ENCODE peak calls at places on chromosomes 1 and 21, in five cellular contexts. A is tibial nerve, S is A549, Z is sigmoid colon, N is stomach. Q is an unnamed sample.

GRCh38 chr1:218813247-218813646 is 360.4 kb upstream of the LYPLAL1 start:
- DNase-seq in Z (no peak), N (no peak), S (no peak), A (no peak), Q (no peak)

GRCh38 chr21:36783612-36784383 is 84.9 kb downstream of the SIM2 start:
- DNase-seq in A (no peak), Z (no peak), N (no peak), S (peak; percentile 42), Q (no peak)

GRCh38 chr1:83889707-83890106 is 109.2 kb downstream of the TTLL7 start:
- DNase-seq in A (no peak), S (no peak), Z (no peak), N (no peak), Q (no peak)

GRCh38 chr1:213988639-213989070 is 882 bp downstream of the PROX1 start:
- DNase-seq in N (no peak), Z (no peak), S (no peak), A (no peak), Q (no peak)

GRCh38 chr21:33866851-33867250 is 48.8 kb downstream of the ATP5PO start:
- DNase-seq in S (no peak), A (no peak), Z (no peak), N (no peak), Q (no peak)

GRCh38 chr1:248906741-248907661 is 966 bp downstream of the PGBD2 start:
- DNase-seq in Z (no peak), A (no peak), N (no peak), S (no peak), Q (no peak)

GRCh38 chr1:208048904-208049303 is 138.0 kb upstream of the CD34 start:
- DNase-seq in S (no peak), A (no peak), Z (no peak), N (no peak), Q (no peak)

GRCh38 chr1:7265771-7266371 is 480.6 kb downstream of the CAMTA1 start:
- DNase-seq in S (peak; percentile 96), Z (no peak), A (no peak), N (peak; percentile 95), Q (peak; percentile 47)

GRCh38 chr1:12528021-12528852 is 89.8 kb downstream of the DHRS3 start:
- DNase-seq in A (peak; percentile 82), N (peak; percentile 99), S (peak; percentile 95), Z (peak; percentile 83), Q (no peak)

GRCh38 chr1:81920245-81920740 is 119.6 kb downstream of the ADGRL2 start:
- DNase-seq in Z (no peak), N (no peak), S (no peak), A (no peak), Q (no peak)

GRCh38 chr1:209839875-209840491 is 12.2 kb downstream of the UTP25 start:
- DNase-seq in N (no peak), A (no peak), Z (no peak), S (peak; percentile 77), Q (peak; percentile 62)

GRCh38 chr1:16122916-16123315 is 33.0 kb downstream of the EPHA2 start:
- DNase-seq in Z (peak; percentile 45), S (no peak), A (peak; percentile 36), N (no peak), Q (no peak)

GRCh38 chr1:208189183-208189582 is 55.0 kb downstream of the PLXNA2 start:
- DNase-seq in A (no peak), N (no peak), Z (no peak), S (no peak), Q (no peak)

GRCh38 chr1:230084408-230085177 is 17.6 kb downstream of the GALNT2 start:
- DNase-seq in Z (no peak), N (peak; percentile 34), A (peak; percentile 62), S (peak; percentile 90), Q (no peak)

GRCh38 chr1:107477233-107477632 is 336.4 kb downstream of the NTNG1 start:
- DNase-seq in N (no peak), S (peak; percentile 11), A (no peak), Z (no peak), Q (no peak)

GRCh38 chr1:115062542-115063004 is 26.7 kb downstream of the TSPAN2 start:
- DNase-seq in N (peak; percentile 64), A (no peak), Z (no peak), S (no peak), Q (no peak)

GRCh38 chr1:58829861-58830260 is 46.0 kb upstream of the JUN start:
- DNase-seq in A (no peak), S (no peak), N (no peak), Z (no peak), Q (no peak)

GRCh38 chr1:223831755-223832636 is 13.8 kb downstream of the TP53BP2 start:
- DNase-seq in A (no peak), S (peak; percentile 40), Z (no peak), N (no peak), Q (no peak)
- TF ChIP-seq CTCF in A (no peak), S (no peak), Z (no peak), N (no peak), Q (no peak)

GRCh38 chr1:91014475-91014874 is 7.4 kb downstream of the ZNF644 start:
- DNase-seq in N (no peak), S (no peak), Z (no peak), A (no peak), Q (no peak)
- TF ChIP-seq EP300 in N (no peak), S (no peak), Z (no peak), A (peak; percentile 55), Q (no peak)

GRCh38 chr1:30888391-30888790 is 20.2 kb downstream of the SDC3 start:
- DNase-seq in S (no peak), A (no peak), Z (peak; percentile 96), N (no peak), Q (no peak)
- H3K4me3 ChIP-seq in S (no peak overlapping the region), A (no peak overlapping the region), Z (no peak overlapping the region), N (no peak overlapping the region), Q (no peak overlapping the region)

GRCh38 chr1:227434808-227435207 is 116.5 kb upstream of the CDC42BPA start:
- DNase-seq in N (no peak), S (no peak), Z (no peak), A (no peak), Q (no peak)

GRCh38 chr1:227440167-227440566 is 121.9 kb upstream of the CDC42BPA start:
- DNase-seq in Z (no peak), A (no peak), S (no peak), N (no peak), Q (no peak)

GRCh38 chr1:227432981-227433380 is 114.7 kb upstream of the CDC42BPA start:
- DNase-seq in Z (no peak), S (no peak), N (no peak), A (no peak), Q (no peak)

GRCh38 chr1:227433663-227434062 is 115.4 kb upstream of the CDC42BPA start:
- DNase-seq in A (no peak), Z (no peak), S (no peak), N (no peak), Q (no peak)

GRCh38 chr1:227437495-227438008 is 119.3 kb upstream of the CDC42BPA start:
- DNase-seq in A (no peak), S (peak; percentile 70), Z (no peak), N (no peak), Q (no peak)
- TF ChIP-seq CTCF in A (peak; percentile 35), S (peak; percentile 92), Z (no peak), N (peak; percentile 50), Q (peak; percentile 58)

GRCh38 chr1:202076050-202076511 is 46.6 kb upstream of the GPR37L1 start:
- DNase-seq in A (no peak), S (no peak), N (peak; percentile 74), Z (no peak), Q (no peak)
- TF ChIP-seq EP300 in A (no peak), S (no peak), N (no peak), Z (no peak), Q (no peak)

GRCh38 chr1:174789399-174789798 is 210.3 kb upstream of the CACYBP start:
- DNase-seq in A (no peak), Z (no peak), S (no peak), N (no peak), Q (no peak)
- H3K4me3 ChIP-seq in A (no peak overlapping the region), Z (no peak overlapping the region), S (no peak overlapping the region), N (no peak overlapping the region), Q (no peak overlapping the region)

GRCh38 chr21:44263768-44264167 is 2.1 kb upstream of the DNMT3L start:
- DNase-seq in N (no peak), A (no peak), Z (no peak), S (no peak), Q (no peak)
- TF ChIP-seq CTCF in N (no peak), A (no peak), Z (no peak), S (no peak), Q (no peak)

GRCh38 chr1:227459326-227459841 is 104.0 kb upstream of the ZNF678 start:
- DNase-seq in N (no peak), S (no peak), A (no peak), Z (no peak), Q (no peak)

GRCh38 chr1:227465256-227465655 is 98.1 kb upstream of the ZNF678 start:
- DNase-seq in N (no peak), A (no peak), Z (no peak), S (no peak), Q (no peak)

GRCh38 chr1:227454686-227455085 is 108.7 kb upstream of the ZNF678 start:
- DNase-seq in Z (no peak), N (no peak), S (no peak), A (no peak), Q (peak; percentile 89)

GRCh38 chr1:227459977-227460376 is 103.4 kb upstream of the ZNF678 start:
- DNase-seq in Z (no peak), A (no peak), S (no peak), N (no peak), Q (no peak)
- TF ChIP-seq EP300 in Z (no peak), A (no peak), S (no peak), N (no peak), Q (no peak)